ENCODE peak calls at places on chromosomes 6 and 20, in four cellular contexts. V is GM10248, H is RWPE1, B is iPS DF 19.7. G is an unnamed sample.
A peak's percentile ranks its signal among the peaks of the same experiment; 100 is the strongest.

GRCh38 chr6:69835414-69836179 is 30.8 kb upstream of the COL19A1 start:
- DNase-seq in V (peak; percentile 23), H (peak; percentile 33), B (no peak), G (peak; percentile 87)

GRCh38 chr6:94124333-94124732 is 705.0 kb upstream of the EPHA7 start:
- DNase-seq in V (no peak), H (no peak), B (no peak), G (no peak)

GRCh38 chr6:69705954-69706353 is 90.9 kb downstream of the LMBRD1 start:
- DNase-seq in V (no peak), H (no peak), B (no peak), G (no peak)

GRCh38 chr6:146700078-146700686 is 101.4 kb downstream of the ADGB start:
- DNase-seq in V (peak; percentile 29), H (peak; percentile 53), B (peak; percentile 20), G (peak; percentile 94)

GRCh38 chr20:64188682-64189529 is 24.7 kb downstream of the MYT1 start:
- DNase-seq in V (no peak), H (peak; percentile 76), B (peak; percentile 65), G (peak; percentile 89)

GRCh38 chr20:50415516-50416268 is 94.5 kb upstream of the PTPN1 start:
- DNase-seq in V (no peak), H (peak; percentile 40), B (no peak), G (peak; percentile 98)

GRCh38 chr6:82030761-82031160 is 216.8 kb downstream of the IBTK start:
- DNase-seq in V (no peak), H (no peak), B (no peak), G (no peak)

GRCh38 chr6:21198032-21198640 is 395.4 kb upstream of the SOX4 start:
- DNase-seq in V (no peak), H (no peak), B (no peak), G (no peak)

GRCh38 chr6:24340998-24341934 is 16.6 kb downstream of the DCDC2 start:
- DNase-seq in V (no peak), H (no peak), B (no peak), G (no peak)

GRCh38 chr6:62516287-62517152 is 230.5 kb upstream of the KHDRBS2 start:
- DNase-seq in V (no peak), H (no peak), B (no peak), G (no peak)

GRCh38 chr6:20126789-20127653 is 85.2 kb downstream of the MBOAT1 start:
- DNase-seq in V (peak; percentile 67), H (peak; percentile 63), B (peak; percentile 20), G (peak; percentile 68)

GRCh38 chr20:24470031-24470781 is 777 bp downstream of the SYNDIG1 start:
- DNase-seq in V (no peak), H (no peak), B (no peak), G (no peak)

GRCh38 chr6:143569035-143569434 is 57.5 kb upstream of the FUCA2 start:
- DNase-seq in V (no peak), H (no peak), B (no peak), G (no peak)

GRCh38 chr20:15739056-15739455 is 834.2 kb downstream of the KIF16B start:
- DNase-seq in V (no peak), H (no peak), B (no peak), G (no peak)

GRCh38 chr6:100343678-100344077 is 121.0 kb downstream of the SIM1 start:
- DNase-seq in V (no peak), H (no peak), B (no peak), G (peak; percentile 39)

GRCh38 chr20:46984391-46984790 is 89.7 kb downstream of the EYA2 start:
- DNase-seq in V (no peak), H (no peak), B (no peak), G (peak; percentile 73)

GRCh38 chr20:62552613-62553012 is 76.8 kb upstream of the GATA5 start:
- DNase-seq in V (no peak), H (no peak), B (no peak), G (no peak)